ENCODE peak calls at places on chromosome 9, in six cellular contexts. K, I, U, E, M and G are unnamed samples.
A peak's percentile ranks its signal among the peaks of the same experiment; 100 is the strongest.

GRCh38 chr9:77435688-77436087 is 212.4 kb downstream of the GNA14 start:
- DNase-seq in E (no peak), I (no peak), M (no peak), K (no peak), U (no peak), G (no peak)

GRCh38 chr9:89902450-89902849 is 297.6 kb downstream of the GADD45G start:
- DNase-seq in E (no peak), U (no peak), K (no peak), M (no peak), I (no peak), G (no peak)

GRCh38 chr9:96491079-96491879 is 41.3 kb downstream of the HABP4 start:
- DNase-seq in M (no peak), I (no peak), K (no peak), E (no peak), U (no peak), G (no peak)

GRCh38 chr9:134283111-134283515 is 43.1 kb upstream of the RXRA start:
- DNase-seq in E (no peak), U (peak; percentile 16), K (peak; percentile 71), M (peak; percentile 53), I (no peak), G (no peak)

GRCh38 chr9:77092536-77092935 is 73.1 kb downstream of the FOXB2 start:
- DNase-seq in I (no peak), K (no peak), M (no peak), E (peak; percentile 60), U (peak; percentile 35), G (no peak)

GRCh38 chr9:117034862-117035261 is 347.8 kb downstream of the TRIM32 start:
- DNase-seq in M (peak; percentile 10), K (peak; percentile 26), E (peak; percentile 81), I (no peak), U (peak; percentile 34), G (peak; percentile 24)

GRCh38 chr9:120324996-120325642 is 254.8 kb downstream of the CDK5RAP2 start:
- DNase-seq in U (no peak), I (peak; percentile 28), M (no peak), E (peak; percentile 74), K (no peak), G (no peak)

GRCh38 chr9:133149130-133150015 is 14.3 kb downstream of the GBGT1 start:
- DNase-seq in I (peak; percentile 92), M (peak; percentile 96), K (peak; percentile 97), E (peak; percentile 95), U (peak; percentile 90), G (peak; percentile 95)

GRCh38 chr9:304519-305185 is 90.0 kb downstream of the DOCK8 start:
- DNase-seq in M (peak; percentile 14), K (peak; percentile 28), E (peak; percentile 63), I (no peak), U (peak; percentile 70), G (no peak)

GRCh38 chr9:129209109-129209508 is 31.0 kb upstream of the IER5L start:
- DNase-seq in I (no peak), U (no peak), K (no peak), E (peak; percentile 62), M (no peak), G (no peak)

GRCh38 chr9:130382636-130383349 is 62.0 kb upstream of the ASS1 start:
- DNase-seq in I (no peak), E (no peak), M (no peak), U (no peak), K (no peak), G (no peak)

GRCh38 chr9:123251741-123252140 is 16.6 kb downstream of the STRBP start:
- DNase-seq in I (no peak), E (no peak), K (no peak), M (no peak), U (no peak), G (no peak)

GRCh38 chr9:89440548-89440947 is 57.4 kb downstream of the SEMA4D start:
- DNase-seq in M (no peak), U (no peak), I (no peak), E (no peak), K (no peak), G (no peak)

GRCh38 chr9:126236273-126236672 is 90.4 kb upstream of the MVB12B start:
- DNase-seq in E (no peak), U (no peak), K (no peak), M (no peak), I (no peak), G (no peak)

GRCh38 chr9:79604149-79604548 is 32.4 kb downstream of the TLE4 start:
- DNase-seq in U (no peak), I (no peak), M (no peak), K (no peak), E (no peak), G (no peak)
- H3K9me2 ChIP-seq in U (no peaks in the 10 kb centered on the region), I (no peaks in the 10 kb centered on the region), M (no peaks in the 10 kb centered on the region), K (no peaks in the 10 kb centered on the region), E (no peaks in the 10 kb centered on the region), G (no peaks in the 10 kb centered on the region)

GRCh38 chr9:131530930-131531832 is at the start of gene UCK1:
- DNase-seq in M (peak; percentile 69), U (peak; percentile 64), I (peak; percentile 88), K (peak; percentile 92), E (peak; percentile 92), G (peak; percentile 85)

GRCh38 chr9:131528886-131529505 is 2.1 kb downstream of the UCK1 start:
- DNase-seq in K (no peak), U (no peak), E (no peak), I (no peak), M (no peak), G (no peak)

GRCh38 chr9:131530546-131530929 is 525 bp downstream of the UCK1 start:
- DNase-seq in E (peak; percentile 52), U (peak; percentile 33), M (peak; percentile 45), K (peak; percentile 72), I (peak; percentile 29), G (peak; percentile 45)

GRCh38 chr9:131528186-131528585 is 2.9 kb downstream of the UCK1 start:
- DNase-seq in U (no peak), K (no peak), E (no peak), I (no peak), M (no peak), G (no peak)

GRCh38 chr9:131529597-131530545 is 1.2 kb downstream of the UCK1 start:
- DNase-seq in I (no peak), E (no peak), K (no peak), U (no peak), M (no peak), G (no peak)
- H3K27ac ChIP-seq in I (no peak overlapping the region), E (no peak overlapping the region), K (peak overlapping the region; percentile 40), U (no peak overlapping the region), M (no peak overlapping the region), G (no peak overlapping the region)

GRCh38 chr9:137464291-137464999 is 5.3 kb upstream of the NSMF start:
- DNase-seq in U (no peak), M (no peak), K (no peak), I (no peak), E (no peak), G (no peak)
- H3K9me2 ChIP-seq in U (no peaks in the 10 kb centered on the region), M (no peaks in the 10 kb centered on the region), K (no peaks in the 10 kb centered on the region), I (no peaks in the 10 kb centered on the region), E (no peaks in the 10 kb centered on the region), G (no peaks in the 10 kb centered on the region)

DNA sequence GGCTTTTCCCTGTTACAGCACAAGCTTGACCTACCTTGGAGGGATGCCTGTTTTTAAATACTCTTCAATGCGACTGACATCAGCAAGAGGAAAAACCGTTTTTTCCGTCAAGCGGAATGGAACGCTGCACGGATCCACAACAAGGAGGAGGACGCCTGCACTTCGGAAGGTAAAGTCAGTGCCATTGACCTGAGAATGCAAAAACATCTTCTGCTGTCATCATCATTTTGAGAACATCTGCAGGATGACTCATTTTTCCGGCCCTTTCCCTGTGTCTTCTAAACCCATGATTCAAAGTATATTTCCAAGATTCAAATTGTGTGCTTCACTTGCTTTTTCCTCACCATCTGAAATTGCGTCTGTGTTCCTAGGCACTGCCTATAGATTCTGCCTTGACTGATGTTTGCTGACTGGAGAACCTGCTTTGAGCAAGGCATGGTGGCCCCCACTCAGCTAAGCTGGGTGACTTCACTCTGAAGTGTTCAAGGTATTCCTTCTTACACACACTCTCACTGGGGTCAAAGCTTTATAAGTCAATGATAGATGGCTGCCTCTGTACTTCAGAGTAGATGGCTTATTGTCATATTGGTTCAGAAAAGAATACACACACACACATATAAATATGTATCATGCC is 78.1 kb downstream of the CEMIP2 start:
- DNase-seq in K (no peak), E (no peak), I (no peak), U (no peak), M (no peak), G (no peak)
- H3K27ac ChIP-seq in K (no peak overlapping the region), E (peak overlapping the region; percentile 10), I (no peak overlapping the region), U (no peak overlapping the region), M (peak overlapping the region; percentile 77), G (no peak overlapping the region)